ENCODE peak calls at places on chromosomes 7 and 10, in four cellular contexts. Z is GM23338, B is kidney, F is AG10803. E is an unnamed sample.
A peak's percentile ranks its signal among the peaks of the same experiment; 100 is the strongest.

GRCh38 chr7:118183254-118183585 is 744 bp upstream of the LSM8 start:
- DNase-seq in B (no peak), Z (peak; percentile 9), F (no peak), E (no peak)

GRCh38 chr7:106183952-106184351 is 71.8 kb upstream of the SYPL1 start:
- DNase-seq in B (no peak), F (no peak), Z (no peak), E (no peak)

GRCh38 chr7:19177269-19177668 is 32.0 kb upstream of the FERD3L start:
- DNase-seq in B (no peak), F (peak; percentile 18), Z (no peak), E (no peak)

GRCh38 chr7:48964074-48964473 is 39.7 kb downstream of the CDC14C start:
- DNase-seq in Z (no peak), B (no peak), F (peak; percentile 18), E (no peak)

GRCh38 chr10:86359933-86360332 is 6.7 kb downstream of the GRID1 start:
- DNase-seq in B (no peak), F (no peak), Z (no peak), E (no peak)

GRCh38 chr10:127694580-127695193 is 42.3 kb upstream of the FOXI2 start:
- DNase-seq in B (no peak), Z (peak; percentile 95), F (no peak), E (no peak)

GRCh38 chr10:4059471-4060138 is 274.6 kb upstream of the KLF6 start:
- DNase-seq in F (no peak), B (no peak), Z (no peak), E (no peak)

GRCh38 chr7:127673902-127674301 is 21.9 kb downstream of the SND1 start:
- DNase-seq in B (no peak), Z (peak; percentile 54), F (peak; percentile 25), E (no peak)

GRCh38 chr10:72049969-72050781 is 38.2 kb downstream of the SPOCK2 start:
- DNase-seq in Z (peak; percentile 69), B (no peak), F (no peak), E (no peak)

GRCh38 chr7:107614425-107614824 is 34.4 kb downstream of the BCAP29 start:
- DNase-seq in Z (no peak), B (no peak), F (peak; percentile 89), E (no peak)

GRCh38 chr10:26367771-26368170 is 70.4 kb upstream of the APBB1IP start:
- DNase-seq in F (peak; percentile 30), B (no peak), Z (peak; percentile 90), E (peak; percentile 20)

GRCh38 chr10:91313761-91314520 is 93.5 kb downstream of the PCGF5 start:
- DNase-seq in Z (no peak), B (no peak), F (peak; percentile 75), E (no peak)

GRCh38 chr7:94561841-94562514 is 52.4 kb downstream of the CASD1 start:
- DNase-seq in B (no peak), Z (no peak), F (peak; percentile 31), E (no peak)

GRCh38 chr10:33334839-33335549 is 527 bp upstream of the NRP1 start:
- DNase-seq in F (peak; percentile 92), B (peak; percentile 96), Z (peak; percentile 77), E (no peak)

GRCh38 chr7:154927624-154928125 is 75.2 kb downstream of the PAXIP1 start:
- DNase-seq in F (peak; percentile 90), Z (peak; percentile 93), B (no peak), E (peak; percentile 32)

GRCh38 chr7:87876040-87876758 is at the start of the genes DBF4 and SLC25A40:
- DNase-seq in B (peak; percentile 98), Z (peak; percentile 93), F (peak; percentile 89), E (peak; percentile 98)
- TF ChIP-seq CTCF in B (no peak), Z (no peak), F (no peak), E (no peak)

DNA sequence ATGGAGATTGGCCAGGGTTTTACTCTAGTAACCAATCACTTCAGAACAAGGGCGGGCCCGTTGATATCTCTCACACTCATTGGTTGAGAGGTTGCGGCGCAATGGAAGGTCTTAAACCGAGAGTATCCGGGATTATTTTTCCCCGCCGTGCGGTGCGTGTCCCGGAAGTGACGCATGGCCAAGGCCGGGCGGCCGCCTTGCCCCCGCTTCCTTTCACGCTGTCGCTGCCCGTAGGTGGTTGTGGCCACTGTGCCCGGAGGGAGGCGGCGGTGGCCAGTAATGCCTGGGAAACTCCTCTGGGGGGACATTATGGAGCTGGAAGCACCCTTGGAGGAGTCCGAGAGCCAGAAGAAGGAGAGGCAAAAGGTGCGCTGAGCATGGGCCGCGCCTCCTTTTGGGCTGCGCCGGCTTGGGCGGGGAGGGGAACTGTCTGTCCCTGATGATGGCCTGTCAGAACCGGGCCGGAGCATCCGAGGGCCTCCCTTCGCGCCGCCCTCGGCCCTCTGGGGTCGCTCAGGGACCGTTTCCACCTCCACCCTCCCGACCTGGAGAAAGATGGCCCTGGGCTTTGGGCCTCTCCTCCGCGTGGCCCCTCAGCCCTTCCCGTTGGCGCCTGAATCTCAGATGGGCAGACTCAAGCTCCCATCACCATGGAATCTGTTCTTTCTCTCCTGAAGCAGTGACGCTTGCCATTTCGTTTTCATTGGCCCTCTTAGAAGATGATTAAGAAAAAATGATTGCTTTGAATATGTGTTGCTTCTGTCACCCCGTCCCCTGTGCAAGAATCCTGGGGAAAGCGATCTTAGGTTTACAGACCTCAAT is at the start of gene DDX50:
- DNase-seq in Z (peak; percentile 100), B (peak; percentile 99), F (peak; percentile 99), E (peak; percentile 92)
- TF ChIP-seq CTCF in Z (no peak), B (no peak), F (no peak), E (no peak)

DNA sequence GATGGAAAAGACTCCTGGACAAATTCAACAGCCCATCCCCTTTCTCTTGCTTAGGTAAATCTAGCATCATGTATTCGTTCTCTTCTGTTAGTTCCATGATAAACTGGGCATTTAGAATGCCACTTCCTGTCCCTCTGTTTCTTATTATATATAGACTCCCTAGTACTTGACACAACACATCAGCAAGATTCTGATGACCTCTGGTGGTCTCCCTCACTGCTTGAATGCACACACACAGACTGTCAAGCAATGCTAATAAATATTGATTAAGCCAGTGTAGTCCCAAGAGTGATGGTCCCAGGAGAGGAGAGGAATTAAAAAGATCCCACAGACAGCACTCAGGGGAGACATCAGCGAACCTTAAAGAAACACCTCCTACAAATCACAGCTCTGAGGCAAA is 1291.3 kb downstream of the XPNPEP1 start:
- DNase-seq in B (no peak), F (no peak), Z (no peak), E (no peak)
- TF ChIP-seq CTCF in B (no peak), F (no peak), Z (no peak), E (no peak)

GRCh38 chr10:46547331-46547880 is 9.1 kb downstream of the GPRIN2 start:
- DNase-seq in B (peak; percentile 63), Z (no peak), F (no peak), E (peak; percentile 13)

GRCh38 chr10:46545861-46546590 is 10.4 kb downstream of the GPRIN2 start:
- DNase-seq in F (no peak), B (peak; percentile 48), Z (no peak), E (no peak)

GRCh38 chr10:46546591-46547330 is 9.7 kb downstream of the GPRIN2 start:
- DNase-seq in Z (no peak), F (no peak), B (peak; percentile 70), E (peak; percentile 14)

GRCh38 chr10:46543379-46544014 is 13.0 kb downstream of the GPRIN2 start:
- DNase-seq in B (peak; percentile 72), F (no peak), Z (no peak), E (no peak)

DNA sequence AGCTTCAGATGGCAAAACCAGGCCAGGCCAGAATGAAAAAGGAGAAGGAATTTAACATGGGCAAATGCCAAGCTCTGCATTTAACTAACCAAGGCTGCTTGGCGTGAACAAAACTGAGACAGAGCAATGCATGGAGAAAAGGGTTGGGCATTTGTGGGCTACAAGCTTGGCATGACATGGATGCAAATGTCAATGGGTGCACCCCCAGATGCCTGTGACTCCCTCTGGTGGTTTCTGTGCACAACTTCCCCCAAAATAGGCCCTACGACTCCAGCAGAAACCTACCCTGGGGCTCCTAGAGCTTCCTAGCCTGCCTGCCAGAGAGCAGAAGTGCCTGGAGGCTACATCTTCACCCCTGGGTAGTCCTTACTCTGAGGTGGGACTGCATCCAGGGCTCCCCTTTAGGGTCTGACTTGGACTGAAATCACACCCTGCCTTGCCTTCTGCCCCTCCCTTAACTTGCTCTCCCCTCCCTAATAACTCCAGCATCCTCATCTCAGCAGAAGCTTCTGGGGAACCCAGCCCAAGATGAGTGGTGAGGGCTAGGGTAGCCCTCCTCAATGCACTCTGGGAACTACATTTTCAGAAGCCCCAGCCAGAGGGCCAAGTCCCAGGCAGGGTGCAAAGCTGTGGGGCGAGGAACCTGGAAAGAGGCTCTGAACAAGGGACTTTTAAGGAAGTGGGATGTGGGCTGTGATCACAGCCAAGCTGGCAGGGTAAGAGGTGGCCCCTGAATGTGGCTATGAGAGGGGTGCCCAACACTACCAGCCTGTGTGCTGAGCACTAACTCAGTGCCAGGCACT is 11.3 kb downstream of the GPRIN2 start:
- DNase-seq in B (peak; percentile 45), F (peak; percentile 27), Z (peak; percentile 84), E (peak; percentile 11)
- TF ChIP-seq CTCF in B (no peak), F (peak; percentile 52), Z (peak; percentile 76), E (no peak)

GRCh38 chr10:5089869-5090268 is 4.3 kb upstream of the AKR1C3 start:
- DNase-seq in B (no peak), F (peak; percentile 40), Z (peak; percentile 79), E (no peak)
- TF ChIP-seq CTCF in B (no peak), F (peak; percentile 51), Z (peak; percentile 73), E (no peak)

GRCh38 chr10:11611248-11612003 is at the start of gene USP6NL:
- DNase-seq in Z (peak; percentile 88), B (peak; percentile 97), F (peak; percentile 76), E (peak; percentile 82)
- TF ChIP-seq CTCF in Z (no peak), B (no peak), F (no peak), E (no peak)

GRCh38 chr7:7639847-7640220 is 718 bp upstream of the UMAD1 start:
- DNase-seq in F (peak; percentile 4), Z (no peak), B (no peak), E (no peak)

GRCh38 chr7:7642081-7642480 is 1.5 kb downstream of the UMAD1 start:
- DNase-seq in F (no peak), Z (no peak), B (no peak), E (no peak)

GRCh38 chr7:7641129-7641663 is 644 bp downstream of the UMAD1 start:
- DNase-seq in F (peak; percentile 12), Z (peak; percentile 59), B (no peak), E (no peak)

GRCh38 chr7:7639421-7639820 is 1.1 kb upstream of the UMAD1 start:
- DNase-seq in B (no peak), Z (no peak), F (no peak), E (no peak)

DNA sequence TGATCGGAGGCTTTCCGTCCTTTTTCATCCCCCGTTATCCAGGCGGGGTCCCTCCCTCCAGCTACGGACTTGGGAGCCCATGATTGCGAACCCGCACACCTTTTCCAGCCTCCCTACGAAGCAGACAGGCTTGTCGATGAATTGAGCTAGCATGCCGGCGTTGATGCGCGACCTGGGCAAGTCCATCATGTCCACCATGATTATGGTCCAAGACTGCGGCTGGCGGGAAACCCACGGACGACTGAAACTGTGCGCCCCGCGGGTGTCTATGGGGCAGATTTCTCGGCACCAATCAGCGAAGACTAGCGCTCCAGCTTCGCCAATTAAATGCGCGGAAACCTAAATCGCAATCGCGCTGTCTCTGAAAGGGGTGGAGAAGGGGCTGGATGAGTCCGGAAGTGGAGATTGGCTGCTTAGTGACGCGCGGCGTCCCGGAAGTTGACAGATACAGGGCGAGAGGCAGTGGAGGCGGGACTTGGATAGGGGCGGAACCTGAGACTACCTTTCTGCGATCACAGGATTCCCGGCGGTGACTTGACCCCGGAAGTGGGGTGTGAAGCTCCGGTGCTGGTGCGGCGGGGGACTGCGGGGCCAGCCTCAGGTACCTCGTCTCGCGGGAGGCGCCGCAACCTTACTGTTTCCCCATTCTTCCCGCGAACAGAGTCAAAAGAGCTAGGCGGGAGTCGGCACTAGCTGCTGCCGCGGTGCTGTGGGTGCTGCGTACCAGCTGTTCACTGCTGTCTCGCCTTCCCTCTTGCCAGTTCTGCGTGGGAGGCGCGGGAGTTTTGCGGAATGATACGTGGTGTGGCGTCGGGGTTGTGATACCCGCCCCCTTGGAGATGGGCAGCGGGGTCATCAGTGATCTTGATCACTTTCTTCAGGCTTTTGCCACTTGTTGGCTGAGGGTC is at the start of gene UMAD1:
- DNase-seq in B (peak; percentile 99), Z (peak; percentile 99), F (peak; percentile 98), E (peak; percentile 92)
- TF ChIP-seq CTCF in B (no peak), Z (no peak), F (no peak), E (no peak)